ENCODE peak calls at places on chromosomes 4 and X, in four cellular contexts. One of them, this sample, is unnamed.
A peak's percentile ranks its signal among the peaks of the same experiment; 100 is the strongest.

GRCh38 chr4:16056681-16057400 is 27.0 kb downstream of the PROM1 start:
- DNase-seq in K562: no peak
- DNase-seq in SK-N-SH: peak; percentile 68
- DNase-seq in HepG2: no peak
- DNase-seq in this sample: no peak

GRCh38 chr4:134024251-134024650 is 177.3 kb downstream of the PABPC4L start:
- DNase-seq in K562: no peak
- DNase-seq in SK-N-SH: no peak
- DNase-seq in HepG2: peak; percentile 43
- DNase-seq in this sample: no peak

GRCh38 chrX:131830400-131831184 is 192.5 kb upstream of the STK26 start:
- DNase-seq in K562: peak; percentile 71
- DNase-seq in SK-N-SH: peak; percentile 56
- DNase-seq in HepG2: peak; percentile 92
- DNase-seq in this sample: peak; percentile 73

GRCh38 chrX:126799059-126799458 is 20.5 kb upstream of the PRR32 start:
- DNase-seq in K562: no peak
- DNase-seq in SK-N-SH: no peak
- DNase-seq in HepG2: no peak
- DNase-seq in this sample: no peak

GRCh38 chr4:186792994-186793393 is 69.3 kb upstream of the FAT1 start:
- DNase-seq in K562: no peak
- DNase-seq in SK-N-SH: no peak
- DNase-seq in HepG2: no peak
- DNase-seq in this sample: no peak

GRCh38 chr4:24400537-24400936 is 183.8 kb downstream of the DHX15 start:
- DNase-seq in K562: no peak
- DNase-seq in SK-N-SH: no peak
- DNase-seq in HepG2: no peak
- DNase-seq in this sample: no peak

GRCh38 chr4:98568896-98569663 is 89.3 kb downstream of the TSPAN5 start:
- DNase-seq in K562: no peak
- DNase-seq in SK-N-SH: no peak
- DNase-seq in HepG2: no peak
- DNase-seq in this sample: no peak

GRCh38 chrX:137479394-137479793 is 86.5 kb upstream of the ZIC3 start:
- DNase-seq in K562: no peak
- DNase-seq in SK-N-SH: peak; percentile 6
- DNase-seq in HepG2: no peak
- DNase-seq in this sample: no peak

GRCh38 chr4:77190053-77190452 is 33.0 kb downstream of the CCNG2 start:
- DNase-seq in K562: no peak
- DNase-seq in SK-N-SH: no peak
- DNase-seq in HepG2: no peak
- DNase-seq in this sample: no peak

GRCh38 chr4:7267829-7268228 is 75.5 kb downstream of the SORCS2 start:
- DNase-seq in K562: no peak
- DNase-seq in SK-N-SH: no peak
- DNase-seq in HepG2: no peak
- DNase-seq in this sample: no peak

GRCh38 chrX:107713205-107714195 is 62.1 kb downstream of the TSC22D3 start:
- DNase-seq in K562: no peak
- DNase-seq in SK-N-SH: no peak
- DNase-seq in HepG2: no peak
- DNase-seq in this sample: no peak

GRCh38 chr4:165079476-165079875 is 25.8 kb downstream of the TRIM75 start:
- DNase-seq in K562: no peak
- DNase-seq in SK-N-SH: no peak
- DNase-seq in HepG2: no peak
- DNase-seq in this sample: no peak

GRCh38 chr4:70801265-70801809 is 38.4 kb downstream of the GRSF1 start:
- DNase-seq in K562: no peak
- DNase-seq in SK-N-SH: no peak
- DNase-seq in HepG2: no peak
- DNase-seq in this sample: no peak

GRCh38 chrX:96764864-96765263 is 80.2 kb downstream of the DIAPH2 start:
- DNase-seq in K562: no peak
- DNase-seq in SK-N-SH: no peak
- DNase-seq in HepG2: no peak
- DNase-seq in this sample: no peak

GRCh38 chrX:128928636-128929035 is 594.7 kb downstream of the SMARCA1 start:
- DNase-seq in K562: no peak
- DNase-seq in SK-N-SH: no peak
- DNase-seq in HepG2: no peak
- DNase-seq in this sample: no peak

GRCh38 chr4:13476915-13477314 is 7.2 kb downstream of the RAB28 start:
- DNase-seq in K562: no peak
- DNase-seq in SK-N-SH: no peak
- DNase-seq in HepG2: no peak
- DNase-seq in this sample: no peak

GRCh38 chr4:125420499-125420898 is 105.7 kb downstream of the FAT4 start:
- DNase-seq in K562: no peak
- DNase-seq in SK-N-SH: no peak
- DNase-seq in HepG2: no peak
- DNase-seq in this sample: no peak

DNA sequence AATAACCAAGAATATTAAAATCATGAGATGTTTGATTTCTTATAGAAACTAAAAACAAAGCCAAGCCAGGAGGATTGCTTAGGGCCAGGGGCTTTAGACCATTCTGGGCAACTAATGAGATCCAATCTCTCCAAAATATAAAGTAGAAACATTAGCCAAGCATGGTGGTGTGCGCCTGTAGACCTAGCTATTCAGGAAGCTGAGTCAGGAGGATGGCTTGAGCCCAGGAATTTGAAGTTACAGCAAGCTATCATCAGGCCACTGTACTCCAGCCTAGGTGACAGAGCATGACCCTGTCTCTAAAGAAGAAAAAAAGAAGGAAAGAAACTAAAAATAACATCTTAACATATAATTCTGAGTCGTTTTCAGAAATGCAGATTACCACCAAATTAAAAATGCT is 96.7 kb downstream of the NAF1 start:
- DNase-seq in K562: no peak
- DNase-seq in SK-N-SH: no peak
- DNase-seq in HepG2: no peak
- DNase-seq in this sample: no peak
- TF ChIP-seq FOXJ3 in K562: no peak
- TF ChIP-seq FOXJ3 in SK-N-SH: no peak
- TF ChIP-seq FOXJ3 in HepG2: no peak
- TF ChIP-seq FOXJ3 in this sample: no peak

DNA sequence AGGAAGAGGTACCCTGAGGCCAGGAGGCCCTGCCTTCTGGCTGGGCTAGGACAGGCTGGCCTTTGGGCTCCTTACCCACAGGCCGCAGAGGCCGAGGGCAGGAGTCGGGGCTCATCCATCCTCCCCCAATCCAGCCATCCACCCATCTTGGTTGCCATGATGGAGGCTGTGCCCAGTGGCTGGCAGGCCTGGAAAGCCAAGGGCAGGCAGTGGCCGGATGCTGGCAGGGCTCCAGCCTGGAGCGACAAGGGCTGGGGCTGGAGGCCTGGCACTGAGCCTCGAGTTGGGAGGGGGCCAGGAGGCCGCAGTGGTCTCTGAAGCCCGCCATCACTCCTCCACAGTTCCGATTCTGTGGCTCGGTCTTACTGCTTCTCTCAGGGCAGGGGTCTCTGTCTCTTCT is 8.6 kb upstream of the BGN start:
- DNase-seq in K562: no peak
- DNase-seq in SK-N-SH: no peak
- DNase-seq in HepG2: no peak
- DNase-seq in this sample: no peak
- TF ChIP-seq MAX in K562: no peak
- TF ChIP-seq MAX in SK-N-SH: no peak
- TF ChIP-seq MAX in HepG2: no peak
- TF ChIP-seq MAX in this sample: no peak

GRCh38 chr4:155094421-155094820 is 114.0 kb upstream of the NPY2R start:
- DNase-seq in K562: no peak
- DNase-seq in SK-N-SH: no peak
- DNase-seq in HepG2: no peak
- DNase-seq in this sample: no peak
- TF ChIP-seq FOXJ3 in K562: no peak
- TF ChIP-seq FOXJ3 in SK-N-SH: no peak
- TF ChIP-seq FOXJ3 in HepG2: no peak
- TF ChIP-seq FOXJ3 in this sample: no peak

GRCh38 chrX:13254870-13255269 is 65.0 kb downstream of the ATXN3L start:
- DNase-seq in K562: no peak
- DNase-seq in SK-N-SH: no peak
- DNase-seq in HepG2: no peak
- DNase-seq in this sample: no peak
- TF ChIP-seq MAX in K562: no peak
- TF ChIP-seq MAX in SK-N-SH: no peak
- TF ChIP-seq MAX in HepG2: no peak
- TF ChIP-seq MAX in this sample: no peak

This sample was measured in WTC11.